ENCODE peak calls at places on chromosomes 12 and 14, in four cellular contexts. One of them, this sample, is unnamed.

GRCh38 chr12:6465467-6466183 is 4.9 kb downstream of the VAMP1 start:
- DNase-seq in effector memory CD4-positive, alpha-beta T cell: no peak
- DNase-seq in AG10803: peak; percentile 77
- DNase-seq in AG04450: peak; percentile 37
- DNase-seq in this sample: no peak

GRCh38 chr12:57142121-57142520 is 5.3 kb downstream of the LRP1-AS start:
- DNase-seq in effector memory CD4-positive, alpha-beta T cell: no peak
- DNase-seq in AG04450: no peak
- DNase-seq in AG10803: no peak
- DNase-seq in this sample: no peak

GRCh38 chr14:89625988-89626806 is 209.2 kb upstream of the FOXN3 start:
- DNase-seq in effector memory CD4-positive, alpha-beta T cell: no peak
- DNase-seq in AG10803: no peak
- DNase-seq in AG04450: no peak
- DNase-seq in this sample: no peak

GRCh38 chr12:57518920-57519757 is 1.2 kb downstream of the DDIT3 start:
- DNase-seq in AG10803: peak; percentile 68
- DNase-seq in effector memory CD4-positive, alpha-beta T cell: no peak
- DNase-seq in AG04450: no peak
- DNase-seq in this sample: no peak

GRCh38 chr12:51262758-51263177 is 7.4 kb downstream of the SMAGP start:
- DNase-seq in AG04450: no peak
- DNase-seq in effector memory CD4-positive, alpha-beta T cell: no peak
- DNase-seq in AG10803: peak; percentile 51
- DNase-seq in this sample: no peak

GRCh38 chr14:64761441-64762043 is 57.3 kb downstream of the PLEKHG3 start:
- DNase-seq in effector memory CD4-positive, alpha-beta T cell: no peak
- DNase-seq in AG04450: no peak
- DNase-seq in AG10803: no peak
- DNase-seq in this sample: no peak

GRCh38 chr14:97994020-97994531 is 1196.9 kb downstream of the VRK1 start:
- DNase-seq in effector memory CD4-positive, alpha-beta T cell: peak; percentile 18
- DNase-seq in AG10803: no peak
- DNase-seq in AG04450: no peak
- DNase-seq in this sample: no peak

GRCh38 chr14:99968156-99968920 is 96.9 kb upstream of the EVL start:
- DNase-seq in AG10803: peak; percentile 90
- DNase-seq in AG04450: peak; percentile 77
- DNase-seq in effector memory CD4-positive, alpha-beta T cell: no peak
- DNase-seq in this sample: no peak

GRCh38 chr12:2548095-2548494 is 246.7 kb upstream of the FKBP4 start:
- DNase-seq in AG10803: no peak
- DNase-seq in AG04450: no peak
- DNase-seq in effector memory CD4-positive, alpha-beta T cell: no peak
- DNase-seq in this sample: no peak

GRCh38 chr14:29805415-29806123 is 122.1 kb downstream of the PRKD1 start:
- DNase-seq in AG04450: peak; percentile 86
- DNase-seq in effector memory CD4-positive, alpha-beta T cell: no peak
- DNase-seq in AG10803: peak; percentile 87
- DNase-seq in this sample: no peak

GRCh38 chr14:95185452-95186392 is 28.4 kb upstream of the DICER1 start:
- DNase-seq in AG04450: no peak
- DNase-seq in effector memory CD4-positive, alpha-beta T cell: no peak
- DNase-seq in AG10803: peak; percentile 63
- DNase-seq in this sample: no peak

GRCh38 chr12:15322164-15323054 is at the start of gene PTPRO:
- DNase-seq in effector memory CD4-positive, alpha-beta T cell: no peak
- DNase-seq in AG04450: no peak
- DNase-seq in AG10803: no peak
- DNase-seq in this sample: no peak

GRCh38 chr12:124752437-124753229 is 111.0 kb downstream of the SCARB1 start:
- DNase-seq in AG10803: peak; percentile 74
- DNase-seq in effector memory CD4-positive, alpha-beta T cell: no peak
- DNase-seq in AG04450: no peak
- DNase-seq in this sample: no peak

GRCh38 chr14:45041641-45042040 is 42.3 kb upstream of the PRPF39 start:
- DNase-seq in AG04450: no peak
- DNase-seq in effector memory CD4-positive, alpha-beta T cell: no peak
- DNase-seq in AG10803: no peak
- DNase-seq in this sample: no peak

GRCh38 chr12:27780612-27781408 is 774 bp upstream of the MANSC4 start:
- DNase-seq in effector memory CD4-positive, alpha-beta T cell: peak; percentile 9
- DNase-seq in AG10803: peak; percentile 70
- DNase-seq in AG04450: no peak
- DNase-seq in this sample: no peak

GRCh38 chr14:41072776-41073175 is 533.9 kb upstream of the LRFN5 start:
- DNase-seq in AG10803: no peak
- DNase-seq in effector memory CD4-positive, alpha-beta T cell: no peak
- DNase-seq in AG04450: no peak
- DNase-seq in this sample: no peak

GRCh38 chr12:19234171-19234704 is 104.7 kb downstream of the PLEKHA5 start:
- DNase-seq in effector memory CD4-positive, alpha-beta T cell: no peak
- DNase-seq in AG04450: no peak
- DNase-seq in AG10803: peak; percentile 40
- DNase-seq in this sample: no peak

GRCh38 chr12:130698106-130698505 is 18.0 kb downstream of the RIMBP2 start:
- DNase-seq in effector memory CD4-positive, alpha-beta T cell: no peak
- DNase-seq in AG04450: no peak
- DNase-seq in AG10803: no peak
- DNase-seq in this sample: no peak

GRCh38 chr12:101209319-101210302 is at the start of gene SLC5A8:
- DNase-seq in AG04450: no peak
- DNase-seq in effector memory CD4-positive, alpha-beta T cell: no peak
- DNase-seq in AG10803: no peak
- DNase-seq in this sample: no peak

GRCh38 chr12:20624718-20625117 is 70.4 kb upstream of the SLCO1C1 start:
- DNase-seq in AG10803: peak; percentile 22
- DNase-seq in effector memory CD4-positive, alpha-beta T cell: no peak
- DNase-seq in AG04450: no peak
- DNase-seq in this sample: no peak

GRCh38 chr12:72546106-72546505 is 273.9 kb downstream of the TRHDE start:
- DNase-seq in AG04450: peak; percentile 26
- DNase-seq in AG10803: peak; percentile 2
- DNase-seq in effector memory CD4-positive, alpha-beta T cell: no peak
- DNase-seq in this sample: no peak

GRCh38 chr12:110577717-110578521 is 5.2 kb downstream of the PPTC7 start:
- DNase-seq in AG04450: no peak
- DNase-seq in AG10803: peak; percentile 73
- DNase-seq in effector memory CD4-positive, alpha-beta T cell: no peak
- DNase-seq in this sample: peak; percentile 61

GRCh38 chr12:25866586-25867378 is 91.7 kb upstream of the RASSF8 start:
- DNase-seq in AG10803: peak; percentile 34
- DNase-seq in effector memory CD4-positive, alpha-beta T cell: no peak
- DNase-seq in AG04450: no peak
- DNase-seq in this sample: no peak

GRCh38 chr12:115983226-115983798 is 294.2 kb downstream of the MED13L start:
- DNase-seq in AG10803: no peak
- DNase-seq in AG04450: no peak
- DNase-seq in effector memory CD4-positive, alpha-beta T cell: no peak
- DNase-seq in this sample: no peak

GRCh38 chr12:49232940-49233841 is 31.7 kb upstream of the TUBA1C start:
- DNase-seq in AG10803: peak; percentile 31
- DNase-seq in effector memory CD4-positive, alpha-beta T cell: no peak
- DNase-seq in AG04450: no peak
- DNase-seq in this sample: no peak

GRCh38 chr14:103859416-103860202 is 12.2 kb upstream of the PPP1R13B start:
- DNase-seq in AG10803: no peak
- DNase-seq in AG04450: no peak
- DNase-seq in effector memory CD4-positive, alpha-beta T cell: no peak
- DNase-seq in this sample: no peak

GRCh38 chr12:85979641-85980040 is 105.5 kb downstream of the NTS start:
- DNase-seq in AG04450: no peak
- DNase-seq in effector memory CD4-positive, alpha-beta T cell: no peak
- DNase-seq in AG10803: no peak
- DNase-seq in this sample: no peak

GRCh38 chr12:3281588-3282150 is 204.5 kb downstream of the TSPAN9 start:
- DNase-seq in AG10803: no peak
- DNase-seq in AG04450: no peak
- DNase-seq in effector memory CD4-positive, alpha-beta T cell: no peak
- DNase-seq in this sample: no peak

GRCh38 chr14:106417224-106418049 is 891.1 kb downstream of the TMEM121 start:
- DNase-seq in AG10803: no peak
- DNase-seq in AG04450: no peak
- DNase-seq in effector memory CD4-positive, alpha-beta T cell: peak; percentile 66
- DNase-seq in this sample: peak; percentile 90
- H3K4me3 ChIP-seq in AG10803: no peak overlapping the region
- H3K4me3 ChIP-seq in AG04450: no peak overlapping the region
- H3K4me3 ChIP-seq in effector memory CD4-positive, alpha-beta T cell: no peak overlapping the region
- H3K4me3 ChIP-seq in this sample: no peak overlapping the region

GRCh38 chr12:106583578-106584103 is 837 bp downstream of the RFX4 start:
- DNase-seq in AG04450: no peak
- DNase-seq in AG10803: peak; percentile 21
- DNase-seq in effector memory CD4-positive, alpha-beta T cell: no peak
- DNase-seq in this sample: no peak
- H3K4me3 ChIP-seq in AG04450: peak overlapping the region; percentile 43
- H3K4me3 ChIP-seq in AG10803: peak overlapping the region; percentile 40
- H3K4me3 ChIP-seq in effector memory CD4-positive, alpha-beta T cell: peak overlapping the region; percentile 51
- H3K4me3 ChIP-seq in this sample: no peak overlapping the region

GRCh38 chr12:88084210-88084609 is 55.0 kb upstream of the C12orf50 start:
- DNase-seq in effector memory CD4-positive, alpha-beta T cell: no peak
- DNase-seq in AG10803: no peak
- DNase-seq in AG04450: no peak
- DNase-seq in this sample: no peak

GRCh38 chr12:88081247-88081646 is 52.0 kb upstream of the C12orf50 start:
- DNase-seq in effector memory CD4-positive, alpha-beta T cell: no peak
- DNase-seq in AG10803: no peak
- DNase-seq in AG04450: no peak
- DNase-seq in this sample: no peak

GRCh38 chr12:88083634-88084033 is 54.4 kb upstream of the C12orf50 start:
- DNase-seq in AG04450: no peak
- DNase-seq in effector memory CD4-positive, alpha-beta T cell: no peak
- DNase-seq in AG10803: no peak
- DNase-seq in this sample: no peak
- H3K4me3 ChIP-seq in AG04450: no peak overlapping the region
- H3K4me3 ChIP-seq in effector memory CD4-positive, alpha-beta T cell: no peak overlapping the region
- H3K4me3 ChIP-seq in AG10803: no peak overlapping the region
- H3K4me3 ChIP-seq in this sample: no peak overlapping the region

GRCh38 chr14:74324945-74325361 is 22.2 kb upstream of the ABCD4 start:
- DNase-seq in effector memory CD4-positive, alpha-beta T cell: no peak
- DNase-seq in AG10803: peak; percentile 52
- DNase-seq in AG04450: no peak
- DNase-seq in this sample: no peak

GRCh38 chr14:74325446-74325845 is 22.7 kb upstream of the ABCD4 start:
- DNase-seq in AG10803: no peak
- DNase-seq in AG04450: no peak
- DNase-seq in effector memory CD4-positive, alpha-beta T cell: no peak
- DNase-seq in this sample: no peak

GRCh38 chr14:74326369-74327152 is 21.7 kb upstream of the VRTN start:
- DNase-seq in AG04450: no peak
- DNase-seq in effector memory CD4-positive, alpha-beta T cell: no peak
- DNase-seq in AG10803: no peak
- DNase-seq in this sample: no peak
- H3K4me3 ChIP-seq in AG04450: no peak overlapping the region
- H3K4me3 ChIP-seq in effector memory CD4-positive, alpha-beta T cell: no peak overlapping the region
- H3K4me3 ChIP-seq in AG10803: no peak overlapping the region
- H3K4me3 ChIP-seq in this sample: no peak overlapping the region